ENCODE peak calls at places on chromosome 2, in ten cellular contexts. X, L, P, O, B, V, S, U, H and M are unnamed samples.
A peak's percentile ranks its signal among the peaks of the same experiment; 100 is the strongest.

GRCh38 chr2:204019572-204020501 is 83.3 kb downstream of the ICOS start:
- DNase-seq in X (no peak), L (no peak), P (no peak), O (no peak), B (no peak), V (no peak), S (peak; percentile 69), U (no peak), H (no peak), M (no peak)

GRCh38 chr2:96247896-96248295 is 17.9 kb downstream of the TMEM127 start:
- DNase-seq in X (no peak), L (no peak), P (no peak), O (no peak), B (no peak), V (no peak), S (no peak), U (no peak), H (no peak), M (no peak)

GRCh38 chr2:23554054-23554697 is 169.2 kb downstream of the KLHL29 start:
- DNase-seq in X (no peak), L (no peak), P (no peak), O (no peak), B (peak; percentile 68), V (no peak), S (peak; percentile 45), U (no peak), H (no peak), M (no peak)

GRCh38 chr2:20595439-20596192 is 55.3 kb downstream of the HS1BP3 start:
- DNase-seq in X (no peak), L (peak; percentile 84), P (no peak), O (no peak), B (no peak), V (no peak), S (no peak), U (no peak), H (no peak), M (peak; percentile 62)

GRCh38 chr2:180979935-180980184 is 545 bp upstream of the UBE2E3 start:
- DNase-seq in X (no peak), L (no peak), P (no peak), O (no peak), B (no peak), V (no peak), S (no peak), U (no peak), H (no peak), M (no peak)

GRCh38 chr2:208031608-208032019 is 6.3 kb upstream of the PLEKHM3 start:
- DNase-seq in X (no peak), L (no peak), P (no peak), O (no peak), B (peak; percentile 23), V (no peak), S (peak; percentile 51), U (peak; percentile 29), H (no peak), M (no peak)

GRCh38 chr2:48944961-48945360 is 189.4 kb upstream of the LHCGR start:
- DNase-seq in X (no peak), L (no peak), P (no peak), O (no peak), B (no peak), V (no peak), S (peak; percentile 15), U (no peak), H (no peak), M (no peak)

GRCh38 chr2:79846878-79847277 is 334.0 kb downstream of the CTNNA2 start:
- DNase-seq in X (no peak), L (no peak), P (no peak), O (no peak), B (no peak), V (no peak), S (no peak), U (no peak), H (no peak), M (no peak)

GRCh38 chr2:15649556-15650255 is 58.0 kb downstream of the DDX1 start:
- DNase-seq in X (no peak), L (no peak), P (no peak), O (no peak), B (no peak), V (no peak), S (no peak), U (no peak), H (no peak), M (no peak)

GRCh38 chr2:191056218-191056617 is 42.2 kb upstream of the STAT1 start:
- DNase-seq in X (no peak), L (no peak), P (no peak), O (no peak), B (no peak), V (no peak), S (no peak), U (no peak), H (no peak), M (no peak)

GRCh38 chr2:42087857-42088195 is 40.0 kb downstream of the PKDCC start:
- DNase-seq in X (no peak), L (no peak), P (no peak), O (no peak), B (no peak), V (no peak), S (no peak), U (no peak), H (no peak), M (no peak)

GRCh38 chr2:104863585-104864279 is 9.8 kb downstream of the POU3F3 start:
- DNase-seq in X (no peak), L (no peak), P (no peak), O (no peak), B (no peak), V (no peak), S (no peak), U (no peak), H (peak; percentile 57), M (no peak)

GRCh38 chr2:145383961-145384360 is 864.0 kb upstream of the ZEB2 start:
- DNase-seq in X (no peak), L (no peak), P (no peak), O (no peak), B (no peak), V (no peak), S (no peak), U (no peak), H (no peak), M (no peak)

GRCh38 chr2:15560404-15560987 is 638 bp downstream of the NBAS start:
- DNase-seq in X (no peak), L (no peak), P (no peak), O (peak; percentile 0), B (peak; percentile 25), V (no peak), S (peak; percentile 81), U (peak; percentile 49), H (peak; percentile 19), M (peak; percentile 50)

GRCh38 chr2:109513749-109514588 is 99.8 kb downstream of the SEPTIN10 start:
- DNase-seq in X (no peak), L (peak; percentile 80), P (peak; percentile 62), O (no peak), B (peak; percentile 97), V (no peak), S (peak; percentile 97), U (peak; percentile 86), H (peak; percentile 30), M (no peak)

GRCh38 chr2:203740741-203741363 is 34.4 kb downstream of the CD28 start:
- DNase-seq in X (no peak), L (no peak), P (no peak), O (no peak), B (peak; percentile 42), V (peak; percentile 20), S (peak; percentile 78), U (no peak), H (no peak), M (no peak)

GRCh38 chr2:178414266-178415247 is 36.4 kb downstream of the PRKRA start:
- DNase-seq in X (peak; percentile 60), L (peak; percentile 79), P (peak; percentile 92), O (peak; percentile 85), B (peak; percentile 95), V (peak; percentile 59), S (peak; percentile 97), U (peak; percentile 88), H (peak; percentile 83), M (peak; percentile 88)

GRCh38 chr2:118084483-118085089 is 3.7 kb upstream of the INSIG2 start:
- DNase-seq in X (no peak), L (no peak), P (no peak), O (no peak), B (no peak), V (no peak), S (no peak), U (no peak), H (no peak), M (no peak)

GRCh38 chr2:168699834-168700417 is 102.5 kb upstream of the NOSTRIN start:
- DNase-seq in X (no peak), L (no peak), P (peak; percentile 89), O (peak; percentile 31), B (peak; percentile 74), V (no peak), S (peak; percentile 23), U (peak; percentile 30), H (peak; percentile 55), M (peak; percentile 89)

GRCh38 chr2:241154915-241155314 is 4.6 kb downstream of the PPP1R7 start:
- DNase-seq in X (no peak), L (no peak), P (no peak), O (no peak), B (peak; percentile 63), V (no peak), S (peak; percentile 88), U (no peak), H (peak; percentile 21), M (no peak)

GRCh38 chr2:185825557-185825956 is 87.0 kb downstream of the FSIP2 start:
- DNase-seq in X (no peak), L (no peak), P (no peak), O (no peak), B (no peak), V (no peak), S (no peak), U (no peak), H (no peak), M (no peak)

GRCh38 chr2:172461591-172462392 is 34.4 kb downstream of the ITGA6 start:
- DNase-seq in X (peak; percentile 81), L (peak; percentile 59), P (peak; percentile 65), O (peak; percentile 19), B (peak; percentile 46), V (peak; percentile 73), S (peak; percentile 70), U (peak; percentile 57), H (peak; percentile 56), M (peak; percentile 70)

GRCh38 chr2:164457271-164457670 is 164.0 kb downstream of the GRB14 start:
- DNase-seq in X (no peak), L (no peak), P (no peak), O (no peak), B (no peak), V (no peak), S (no peak), U (no peak), H (no peak), M (no peak)

GRCh38 chr2:130972410-130972809 is 120.8 kb downstream of the FAM168B start:
- DNase-seq in X (no peak), L (no peak), P (no peak), O (no peak), B (no peak), V (no peak), S (peak; percentile 21), U (no peak), H (no peak), M (no peak)

GRCh38 chr2:197255550-197255949 is 55.0 kb downstream of the ANKRD44 start:
- DNase-seq in X (peak; percentile 59), L (peak; percentile 83), P (peak; percentile 76), O (no peak), B (peak; percentile 47), V (peak; percentile 47), S (peak; percentile 78), U (peak; percentile 21), H (peak; percentile 46), M (peak; percentile 89)

GRCh38 chr2:220279840-220280239 is 652.4 kb downstream of the SLC4A3 start:
- DNase-seq in X (no peak), L (no peak), P (no peak), O (no peak), B (peak; percentile 56), V (no peak), S (peak; percentile 66), U (no peak), H (no peak), M (no peak)

GRCh38 chr2:84886791-84887190 is 5.9 kb upstream of the TRABD2A start:
- DNase-seq in X (no peak), L (no peak), P (no peak), O (no peak), B (no peak), V (no peak), S (no peak), U (no peak), H (no peak), M (no peak)

GRCh38 chr2:108288534-108289106 is at the start of gene SULT1C2:
- DNase-seq in X (no peak), L (no peak), P (peak; percentile 54), O (peak; percentile 26), B (no peak), V (no peak), S (peak; percentile 8), U (no peak), H (no peak), M (no peak)